ENCODE peak calls at places on chromosomes 3 and 15, in five cellular contexts. D is astrocyte of the spinal cord; F is AG09309; H is A549; M is effector memory CD4-positive, alpha-beta T cell. C is an unnamed sample.

GRCh38 chr15:83991163-83991562 is 244.4 kb upstream of the GOLGA6L4 start:
- DNase-seq in D (no peak), F (no peak), H (no peak), M (no peak), C (no peak)

GRCh38 chr15:36356978-36357582 is 222.3 kb upstream of the CDIN1 start:
- DNase-seq in D (peak; percentile 94), F (peak; percentile 49), H (no peak), M (no peak), C (no peak)

GRCh38 chr15:40040293-40040635 is 1.3 kb upstream of the SRP14 start:
- DNase-seq in D (no peak), F (no peak), H (no peak), M (no peak), C (no peak)

GRCh38 chr3:51190827-51191226 is 194.3 kb upstream of the MANF start:
- DNase-seq in D (no peak), F (no peak), H (no peak), M (no peak), C (no peak)

GRCh38 chr3:40677321-40677720 is 152.6 kb downstream of the ZNF621 start:
- DNase-seq in D (no peak), F (no peak), H (no peak), M (no peak), C (no peak)

GRCh38 chr3:69116897-69117296 is 5.5 kb downstream of the LMOD3 start:
- DNase-seq in D (no peak), F (no peak), H (no peak), M (no peak), C (no peak)

GRCh38 chr3:152355744-152356665 is 87.3 kb downstream of the MBNL1 start:
- DNase-seq in D (no peak), F (no peak), H (no peak), M (no peak), C (no peak)

GRCh38 chr3:64291345-64291744 is 66.1 kb upstream of the PRICKLE2 start:
- DNase-seq in D (peak; percentile 83), F (peak; percentile 88), H (peak; percentile 24), M (no peak), C (peak; percentile 1)

GRCh38 chr15:45664451-45664850 is 29.6 kb downstream of the SQOR start:
- DNase-seq in D (peak; percentile 44), F (no peak), H (no peak), M (no peak), C (no peak)

GRCh38 chr15:31397851-31398661 is 71.4 kb downstream of the KLF13 start:
- DNase-seq in D (no peak), F (no peak), H (no peak), M (no peak), C (no peak)

GRCh38 chr3:42638339-42638842 is 15.1 kb upstream of the ZBTB47 start:
- DNase-seq in D (no peak), F (no peak), H (no peak), M (peak; percentile 20), C (no peak)

GRCh38 chr3:128062033-128062745 is 10.0 kb downstream of the SEC61A1 start:
- DNase-seq in D (no peak), F (no peak), H (no peak), M (no peak), C (no peak)

GRCh38 chr3:82475306-82475705 is 713.9 kb upstream of the GBE1 start:
- DNase-seq in D (no peak), F (no peak), H (no peak), M (no peak), C (no peak)

GRCh38 chr3:55662683-55663082 is 175.6 kb upstream of the WNT5A start:
- DNase-seq in D (peak; percentile 55), F (peak; percentile 23), H (no peak), M (no peak), C (no peak)

GRCh38 chr3:187963677-187964385 is 190.1 kb upstream of the LPP start:
- DNase-seq in D (no peak), F (no peak), H (no peak), M (no peak), C (peak; percentile 67)

GRCh38 chr3:16439163-16439847 is 74.2 kb downstream of the RFTN1 start:
- DNase-seq in D (no peak), F (no peak), H (no peak), M (no peak), C (no peak)

GRCh38 chr3:44509393-44509921 is 32.0 kb upstream of the ZNF445 start:
- DNase-seq in D (no peak), F (no peak), H (peak; percentile 3), M (no peak), C (peak; percentile 28)

GRCh38 chr15:39128746-39129145 is 452.1 kb upstream of the THBS1 start:
- DNase-seq in D (no peak), F (no peak), H (no peak), M (no peak), C (no peak)

GRCh38 chr15:85539491-85539890 is 159.1 kb downstream of the AKAP13 start:
- DNase-seq in D (no peak), F (no peak), H (no peak), M (no peak), C (no peak)

GRCh38 chr3:54067060-54067459 is 55.3 kb upstream of the CACNA2D3 start:
- DNase-seq in D (no peak), F (no peak), H (no peak), M (no peak), C (no peak)

GRCh38 chr15:31267161-31268107 is 59.2 kb upstream of the KLF13 start:
- DNase-seq in D (no peak), F (no peak), H (no peak), M (no peak), C (no peak)

GRCh38 chr3:46947981-46948791 is 28.4 kb downstream of the CCDC12 start:
- DNase-seq in D (no peak), F (no peak), H (peak; percentile 55), M (peak; percentile 85), C (peak; percentile 82)

GRCh38 chr3:187382609-187383151 is 14.5 kb downstream of the RTP4 start:
- DNase-seq in D (no peak), F (no peak), H (no peak), M (no peak), C (no peak)

GRCh38 chr3:155753038-155753647 is 8.3 kb upstream of the PLCH1 start:
- DNase-seq in D (peak; percentile 23), F (no peak), H (no peak), M (no peak), C (peak; percentile 27)

GRCh38 chr15:64110945-64111678 is 15.3 kb downstream of the SNX1 start:
- DNase-seq in D (no peak), F (no peak), H (no peak), M (no peak), C (no peak)

GRCh38 chr3:44924102-44925084 is 50.0 kb downstream of the TGM4 start:
- DNase-seq in D (peak; percentile 13), F (no peak), H (no peak), M (no peak), C (no peak)

GRCh38 chr3:100370751-100371150 is 30.1 kb downstream of the TOMM70 start:
- DNase-seq in D (no peak), F (no peak), H (no peak), M (no peak), C (no peak)
- H3K4me3 ChIP-seq in D (no peak overlapping the region), F (no peak overlapping the region), H (no peak overlapping the region), M (no peak overlapping the region), C (no peak overlapping the region)

DNA sequence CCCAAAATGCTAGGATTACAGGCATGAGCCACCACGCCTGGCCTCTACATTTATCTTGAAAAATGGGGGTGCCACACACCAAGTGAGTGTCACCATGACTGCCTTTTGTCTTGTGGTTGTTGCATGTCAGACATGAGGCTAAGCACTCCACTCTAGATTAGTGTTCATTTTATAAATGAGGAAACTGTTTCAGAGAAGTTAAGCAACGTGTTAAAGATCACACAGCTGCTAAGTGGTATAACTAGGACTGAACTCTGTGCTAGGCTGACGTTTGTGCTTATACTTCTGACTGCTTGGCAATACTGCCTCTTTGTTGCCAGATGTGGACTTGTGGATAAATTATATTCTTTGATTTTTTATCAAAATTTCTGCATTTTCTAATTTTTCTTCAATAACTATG is 50.8 kb upstream of the SMAD6 start:
- DNase-seq in D (no peak), F (no peak), H (no peak), M (no peak), C (no peak)
- H3K4me3 ChIP-seq in D (no peak overlapping the region), F (no peak overlapping the region), H (no peak overlapping the region), M (no peak overlapping the region), C (no peak overlapping the region)

GRCh38 chr15:75044258-75044878 is 21.0 kb downstream of the PPCDC start:
- DNase-seq in D (no peak), F (no peak), H (no peak), M (no peak), C (no peak)
- H3K4me3 ChIP-seq in D (no peak overlapping the region), F (no peak overlapping the region), H (no peak overlapping the region), M (no peak overlapping the region), C (no peak overlapping the region)

GRCh38 chr3:97108136-97108535 is 293.7 kb downstream of the EPHA6 start:
- DNase-seq in D (no peak), F (no peak), H (no peak), M (no peak), C (no peak)
- H3K4me3 ChIP-seq in D (no peak overlapping the region), F (no peak overlapping the region), H (no peak overlapping the region), M (no peak overlapping the region), C (no peak overlapping the region)

GRCh38 chr3:132898131-132898530 is 140.1 kb upstream of the TMEM108 start:
- DNase-seq in D (no peak), F (no peak), H (no peak), M (no peak), C (no peak)
- H3K4me3 ChIP-seq in D (no peak overlapping the region), F (no peak overlapping the region), H (no peak overlapping the region), M (no peak overlapping the region), C (no peak overlapping the region)

GRCh38 chr3:130854208-130854864 is 39.5 kb upstream of the ATP2C1 start:
- DNase-seq in D (no peak), F (no peak), H (no peak), M (no peak), C (no peak)

DNA sequence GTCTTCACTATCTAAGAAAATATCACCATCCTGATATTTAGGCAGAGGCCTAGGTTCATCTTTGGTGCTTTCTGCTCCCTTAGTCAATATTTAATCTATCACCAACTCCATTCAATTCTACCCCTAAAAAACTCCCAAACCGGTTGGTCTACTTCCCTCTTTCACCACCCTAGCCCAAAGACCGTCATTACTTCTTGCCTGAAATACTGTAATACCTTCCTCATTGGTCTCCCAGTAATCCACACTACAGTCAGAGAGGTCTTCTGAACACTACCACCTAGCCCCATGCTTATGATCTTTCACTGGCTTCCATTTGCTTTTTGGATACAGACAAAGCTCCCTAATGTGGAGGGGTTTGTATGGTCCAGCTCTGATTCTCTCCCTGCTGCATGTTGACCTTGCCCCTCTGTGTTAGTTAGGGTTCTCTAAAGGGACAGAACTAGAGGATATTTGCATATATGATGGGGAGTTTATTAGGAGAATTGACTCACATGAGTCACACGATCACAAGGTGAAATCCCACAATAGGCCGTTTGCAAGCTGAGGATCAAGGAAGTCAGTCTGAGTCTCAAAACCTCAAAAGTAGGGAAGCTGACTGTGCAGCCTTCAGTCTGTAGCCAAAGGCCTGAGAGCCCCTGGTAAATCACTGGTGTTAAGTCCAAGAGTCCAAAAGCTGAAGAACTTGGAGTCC is 36.4 kb upstream of the ATP2C1 start:
- DNase-seq in D (no peak), F (no peak), H (no peak), M (no peak), C (peak; percentile 70)
- H3K4me3 ChIP-seq in D (no peak overlapping the region), F (no peak overlapping the region), H (no peak overlapping the region), M (no peak overlapping the region), C (no peak overlapping the region)